ENCODE peak calls at places on chromosomes 11 and 22, in four cellular contexts. One of them, this sample, is unnamed.

GRCh38 chr22:39236321-39237275 is 8.2 kb downstream of the PDGFB start:
- DNase-seq in Panc1: no peak
- DNase-seq in HepG2: no peak
- DNase-seq in K562: peak
- DNase-seq in this sample: no peak

GRCh38 chr11:64918056-64918455 is 1.0 kb upstream of the ATG2A start:
- DNase-seq in Panc1: no peak
- DNase-seq in HepG2: peak
- DNase-seq in K562: no peak
- DNase-seq in this sample: no peak

GRCh38 chr11:18699269-18699596 is 654 bp downstream of the TMEM86A start:
- DNase-seq in Panc1: no peak
- DNase-seq in HepG2: no peak
- DNase-seq in K562: no peak
- DNase-seq in this sample: no peak

GRCh38 chr11:115197433-115197832 is 306.8 kb downstream of the CADM1 start:
- DNase-seq in Panc1: no peak
- DNase-seq in HepG2: no peak
- DNase-seq in K562: no peak
- DNase-seq in this sample: no peak

GRCh38 chr22:27003301-27003700 is 345.9 kb downstream of the MIAT start:
- DNase-seq in Panc1: no peak
- DNase-seq in HepG2: no peak
- DNase-seq in K562: no peak
- DNase-seq in this sample: no peak

GRCh38 chr11:87421422-87421821 is 383.7 kb downstream of the TMEM135 start:
- DNase-seq in Panc1: peak
- DNase-seq in HepG2: peak
- DNase-seq in K562: peak
- DNase-seq in this sample: peak

GRCh38 chr22:33919591-33920501 is at the start of gene LARGE1:
- DNase-seq in Panc1: no peak
- DNase-seq in HepG2: peak
- DNase-seq in K562: peak
- DNase-seq in this sample: no peak

GRCh38 chr22:50447576-50448551 is 27.0 kb downstream of the SBF1 start:
- DNase-seq in Panc1: no peak
- DNase-seq in HepG2: no peak
- DNase-seq in K562: no peak
- DNase-seq in this sample: no peak

GRCh38 chr11:16783321-16783801 is 44.9 kb downstream of the C11orf58 start:
- DNase-seq in Panc1: no peak
- DNase-seq in HepG2: no peak
- DNase-seq in K562: no peak
- DNase-seq in this sample: no peak
- TF ChIP-seq TCF7L2 in Panc1: no peak
- TF ChIP-seq TCF7L2 in HepG2: no peak
- TF ChIP-seq TCF7L2 in K562: no peak
- TF ChIP-seq TCF7L2 in this sample: no peak

DNA sequence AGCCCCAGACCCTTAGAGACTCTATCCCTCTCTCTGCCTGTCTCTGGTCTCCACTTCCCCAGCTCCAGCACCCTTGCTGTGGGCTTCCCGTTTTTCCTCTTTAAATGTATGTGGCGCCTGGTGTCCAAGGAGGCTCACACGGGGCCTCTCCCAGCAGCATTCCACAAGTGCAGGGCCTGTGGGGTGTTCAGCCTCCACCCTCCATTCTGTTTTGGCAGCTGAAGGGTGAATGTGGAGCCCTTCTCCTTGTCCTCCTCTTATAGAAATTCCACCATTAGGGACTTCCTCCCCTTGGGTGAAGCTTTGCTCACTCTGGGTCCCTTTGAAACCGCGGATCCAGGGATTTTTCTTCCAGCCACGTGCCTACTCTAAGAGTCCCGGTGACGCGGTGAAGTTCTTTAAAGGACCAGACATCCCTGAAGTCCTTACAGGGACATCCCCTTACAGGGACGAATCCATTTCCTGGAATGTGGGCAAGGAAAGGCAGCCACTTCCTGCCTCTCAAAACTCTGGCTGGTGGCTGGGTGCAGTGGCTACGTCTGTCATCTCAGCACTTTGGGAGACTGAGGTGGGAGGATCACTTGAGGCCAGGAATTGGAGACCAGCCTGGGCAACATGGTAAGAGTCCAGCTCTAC is 1.6 kb upstream of the TSPAN18 start:
- DNase-seq in Panc1: no peak
- DNase-seq in HepG2: no peak
- DNase-seq in K562: no peak
- DNase-seq in this sample: no peak
- TF ChIP-seq TCF7L2 in Panc1: no peak
- TF ChIP-seq TCF7L2 in HepG2: no peak
- TF ChIP-seq TCF7L2 in K562: no peak
- TF ChIP-seq TCF7L2 in this sample: no peak

DNA sequence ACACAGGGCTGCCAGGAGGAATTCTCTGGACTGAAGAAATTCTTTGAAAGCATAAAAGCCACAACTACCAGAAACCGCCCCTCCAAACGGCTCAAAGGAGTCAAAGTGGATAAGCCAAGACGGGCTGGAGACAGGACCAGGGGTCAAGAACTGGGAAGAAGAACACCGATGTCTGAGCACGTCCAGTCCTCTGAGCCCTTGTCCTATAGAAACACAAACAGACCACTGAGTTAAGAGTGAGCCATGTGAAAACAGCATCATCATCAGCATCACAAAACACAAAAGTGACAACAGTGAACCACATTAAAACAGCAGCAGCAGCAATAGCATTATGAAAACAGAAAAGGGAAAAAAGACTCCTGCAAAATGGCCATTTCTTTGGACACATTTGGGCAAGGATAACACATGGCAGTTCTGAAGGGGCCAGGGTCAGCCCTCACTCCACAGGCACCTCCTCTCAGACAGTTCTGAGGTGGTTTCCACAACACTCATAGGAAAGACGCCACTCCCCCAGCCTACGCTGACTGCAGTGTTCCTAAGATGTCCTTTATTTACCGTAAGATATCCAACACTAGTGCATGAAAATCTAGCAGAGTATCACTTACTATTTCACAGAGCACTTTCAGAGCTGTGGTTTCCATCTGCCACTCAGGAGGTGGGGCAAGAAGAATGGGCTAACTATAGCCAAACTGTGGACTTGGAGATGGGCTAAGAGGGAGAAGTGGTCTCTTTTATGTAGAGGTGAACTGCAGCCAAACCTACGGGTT is 28.6 kb upstream of the YPEL1 start:
- DNase-seq in Panc1: no peak
- DNase-seq in HepG2: no peak
- DNase-seq in K562: no peak
- DNase-seq in this sample: no peak
- TF ChIP-seq TCF7L2 in Panc1: no peak
- TF ChIP-seq TCF7L2 in HepG2: no peak
- TF ChIP-seq TCF7L2 in K562: no peak
- TF ChIP-seq TCF7L2 in this sample: no peak

GRCh38 chr11:61923166-61924015 is 6.0 kb upstream of the RAB3IL1 start:
- DNase-seq in Panc1: no peak
- DNase-seq in HepG2: peak
- DNase-seq in K562: peak
- DNase-seq in this sample: no peak
- TF ChIP-seq TCF7L2 in Panc1: no peak
- TF ChIP-seq TCF7L2 in HepG2: no peak
- TF ChIP-seq TCF7L2 in K562: no peak
- TF ChIP-seq TCF7L2 in this sample: no peak

GRCh38 chr22:46373838-46374662 is 38.5 kb downstream of the TRMU start:
- DNase-seq in Panc1: no peak
- DNase-seq in HepG2: no peak
- DNase-seq in K562: no peak
- DNase-seq in this sample: no peak

GRCh38 chr22:46376908-46377565 is 41.5 kb downstream of the TRMU start:
- DNase-seq in Panc1: no peak
- DNase-seq in HepG2: peak
- DNase-seq in K562: no peak
- DNase-seq in this sample: no peak

GRCh38 chr22:46376096-46376495 is 40.6 kb downstream of the TRMU start:
- DNase-seq in Panc1: no peak
- DNase-seq in HepG2: no peak
- DNase-seq in K562: no peak
- DNase-seq in this sample: no peak

GRCh38 chr22:46373166-46373565 is 37.7 kb downstream of the TRMU start:
- DNase-seq in Panc1: no peak
- DNase-seq in HepG2: no peak
- DNase-seq in K562: no peak
- DNase-seq in this sample: no peak

DNA sequence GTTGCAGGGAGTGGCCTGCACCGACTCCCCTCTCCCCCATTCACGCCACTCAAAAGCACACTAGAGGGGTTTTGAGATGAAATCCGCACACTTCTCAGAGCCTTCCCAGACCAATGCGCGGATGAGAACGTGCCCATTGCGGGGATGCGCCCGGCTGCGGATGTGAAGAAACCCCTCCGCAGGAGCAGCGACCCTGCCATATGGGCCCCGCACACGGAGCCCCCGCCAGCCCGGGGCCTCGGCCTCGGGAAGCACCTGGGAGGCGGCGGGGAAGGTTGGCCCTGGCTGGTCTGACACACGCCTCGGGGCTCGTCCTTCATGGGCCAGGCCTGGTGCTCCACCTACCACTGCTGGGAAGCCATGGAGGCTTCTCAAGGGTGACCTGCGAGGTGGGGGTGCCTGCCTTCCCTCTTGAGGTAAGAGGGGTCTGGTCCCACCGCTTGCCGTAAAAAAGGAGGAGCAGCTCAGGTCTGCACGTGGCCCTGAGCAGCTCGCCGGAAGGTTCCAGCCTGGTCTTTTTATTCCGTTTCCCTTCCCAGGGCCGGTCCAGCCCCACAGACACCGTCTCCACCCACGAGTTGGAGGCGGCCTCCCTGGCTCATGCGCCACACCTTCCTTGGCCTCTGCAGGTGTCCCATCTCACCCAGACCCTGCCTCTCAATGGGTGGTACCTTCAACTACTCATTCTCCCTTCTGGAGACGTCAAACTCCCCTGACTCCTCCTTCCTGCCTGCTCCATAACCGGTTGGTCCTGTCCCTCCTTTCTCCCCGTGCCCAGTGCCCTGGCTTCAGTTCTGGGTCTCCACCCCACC is 39.4 kb downstream of the TRMU start:
- DNase-seq in Panc1: no peak
- DNase-seq in HepG2: no peak
- DNase-seq in K562: no peak
- DNase-seq in this sample: no peak
- TF ChIP-seq TCF7L2 in Panc1: no peak
- TF ChIP-seq TCF7L2 in HepG2: no peak
- TF ChIP-seq TCF7L2 in K562: no peak
- TF ChIP-seq TCF7L2 in this sample: no peak

This sample was measured in HCT116.